ENCODE peak calls at places on chromosome 17, in six cellular contexts. S is AG04449, V is A549, H is fibroblast of pulmonary artery, Z is adipocyte, G is keratinocyte. W is an unnamed sample.

GRCh38 chr17:78497115-78497540 is 80.1 kb downstream of the DNAH17 start:
- DNase-seq in S (peak; percentile 12), G (peak; percentile 40), Z (peak; percentile 90), H (peak; percentile 86), V (peak; percentile 94), W (peak; percentile 23)

GRCh38 chr17:46071796-46072195 is 72.7 kb downstream of the STH start:
- DNase-seq in Z (no peak), S (no peak), G (no peak), V (no peak), H (no peak), W (no peak)

GRCh38 chr17:57832299-57832698 is 17.5 kb downstream of the MRPS23 start:
- DNase-seq in G (no peak), Z (no peak), V (no peak), H (no peak), S (no peak), W (no peak)

GRCh38 chr17:56918916-56919315 is 5.1 kb upstream of the TRIM25 start:
- DNase-seq in V (no peak), S (no peak), H (peak; percentile 87), G (no peak), Z (peak; percentile 44), W (peak; percentile 70)

GRCh38 chr17:19867654-19868395 is at the start of gene ULK2:
- DNase-seq in H (peak; percentile 77), Z (peak; percentile 90), V (peak; percentile 90), G (peak; percentile 2), S (no peak), W (peak; percentile 27)

GRCh38 chr17:80187090-80187489 is 17.3 kb downstream of the CARD14 start:
- DNase-seq in V (peak; percentile 42), H (peak; percentile 22), S (no peak), Z (no peak), G (peak; percentile 53), W (peak; percentile 7)

GRCh38 chr17:57288034-57288752 is 31.9 kb downstream of the MSI2 start:
- DNase-seq in G (no peak), Z (no peak), S (no peak), V (no peak), H (peak; percentile 26), W (no peak)

GRCh38 chr17:42288985-42289862 is 926 bp downstream of the STAT5A start:
- DNase-seq in Z (no peak), S (no peak), V (no peak), G (no peak), H (no peak), W (no peak)

GRCh38 chr17:61486135-61487120 is 34.2 kb downstream of the TBX4 start:
- DNase-seq in Z (no peak), V (no peak), H (no peak), S (no peak), G (no peak), W (no peak)

GRCh38 chr17:38669520-38669919 is 5.2 kb downstream of the EPOP start:
- DNase-seq in H (no peak), S (no peak), Z (no peak), G (no peak), V (no peak), W (no peak)

GRCh38 chr17:48882272-48882671 is 10.3 kb upstream of the ATP5MC1 start:
- DNase-seq in H (no peak), S (no peak), Z (no peak), V (no peak), G (no peak), W (no peak)

GRCh38 chr17:9714801-9715200 is 69.5 kb downstream of the USP43 start:
- DNase-seq in G (no peak), Z (no peak), H (no peak), S (no peak), V (no peak), W (no peak)

GRCh38 chr17:61662771-61663170 is 71.8 kb upstream of the NACA2 start:
- DNase-seq in H (no peak), S (peak; percentile 41), V (no peak), Z (peak; percentile 38), G (no peak), W (no peak)

GRCh38 chr17:78933025-78933958 is 8.1 kb upstream of the TIMP2 start:
- DNase-seq in Z (peak; percentile 96), V (peak; percentile 96), S (peak; percentile 95), H (peak; percentile 97), G (peak; percentile 48), W (peak; percentile 93)

GRCh38 chr17:67157732-67158639 is 87.0 kb downstream of the HELZ start:
- DNase-seq in V (peak; percentile 71), Z (peak; percentile 44), S (no peak), H (peak; percentile 63), G (no peak), W (no peak)

GRCh38 chr17:73137376-73137775 is 27.4 kb upstream of the SSTR2 start:
- DNase-seq in G (no peak), V (no peak), Z (no peak), S (no peak), H (no peak), W (no peak)

GRCh38 chr17:36647598-36647997 is 46.2 kb downstream of the MRM1 start:
- DNase-seq in G (no peak), H (no peak), V (no peak), Z (no peak), S (no peak), W (no peak)

GRCh38 chr17:47776330-47777197 is 43.5 kb downstream of the TBX21 start:
- DNase-seq in G (no peak), V (peak; percentile 71), S (no peak), Z (peak; percentile 48), H (peak; percentile 67), W (no peak)

GRCh38 chr17:4174556-4174955 is 31.6 kb downstream of the CYB5D2 start:
- DNase-seq in G (no peak), H (no peak), S (no peak), V (no peak), Z (no peak), W (no peak)

GRCh38 chr17:30021708-30022317 is 80.4 kb downstream of the EFCAB5 start:
- DNase-seq in Z (peak; percentile 78), S (no peak), H (peak; percentile 73), V (peak; percentile 65), G (no peak), W (no peak)

GRCh38 chr17:62898239-62898864 is 67.7 kb upstream of the TANC2 start:
- DNase-seq in G (no peak), Z (peak; percentile 72), V (no peak), S (no peak), H (peak; percentile 60), W (no peak)

GRCh38 chr17:31310877-31311276 is 3.0 kb downstream of the EVI2B start:
- DNase-seq in G (no peak), Z (no peak), H (no peak), V (no peak), S (no peak), W (no peak)

GRCh38 chr17:35660902-35661301 is 70.5 kb upstream of the RASL10B start:
- DNase-seq in G (no peak), Z (no peak), V (no peak), S (no peak), H (no peak), W (no peak)

GRCh38 chr17:45425125-45425983 is 7.3 kb downstream of the ARHGAP27 start:
- DNase-seq in G (peak; percentile 87), V (peak; percentile 97), H (peak; percentile 81), S (no peak), Z (peak; percentile 66), W (peak; percentile 10)

GRCh38 chr17:39979021-39979660 is 1.5 kb upstream of the PSMD3 start:
- DNase-seq in G (peak; percentile 76), H (peak; percentile 71), S (peak; percentile 67), Z (peak; percentile 61), V (peak; percentile 23), W (peak; percentile 75)

GRCh38 chr17:81973432-81973831 is 4.0 kb upstream of the ASPSCR1 start:
- DNase-seq in Z (no peak), H (no peak), S (no peak), G (no peak), V (peak; percentile 51), W (no peak)

GRCh38 chr17:42642377-42642776 is 16.7 kb upstream of the TUBG2 start:
- DNase-seq in V (no peak), H (no peak), Z (no peak), S (no peak), G (no peak), W (no peak)

GRCh38 chr17:31274252-31274651 is 22.8 kb downstream of the OMG start:
- DNase-seq in V (peak; percentile 27), G (peak; percentile 48), Z (peak; percentile 82), S (no peak), H (peak; percentile 93), W (peak; percentile 43)

GRCh38 chr17:65564793-65565192 is 3.3 kb upstream of the AXIN2 start:
- DNase-seq in H (peak; percentile 67), G (no peak), S (no peak), V (no peak), Z (peak; percentile 38), W (no peak)

GRCh38 chr17:7834891-7835817 is 1.1 kb downstream of the KDM6B start:
- DNase-seq in V (peak; percentile 99), H (peak; percentile 99), G (peak; percentile 90), Z (peak; percentile 99), S (peak; percentile 91), W (peak; percentile 94)

GRCh38 chr17:50658602-50659001 is 23.9 kb downstream of the ABCC3 start:
- DNase-seq in S (no peak), Z (no peak), H (no peak), G (no peak), V (no peak), W (no peak)
- H3K4me3 ChIP-seq in S (no peak overlapping the region), Z (no peak overlapping the region), H (no peak overlapping the region), G (no peak overlapping the region), V (no peak overlapping the region), W (no peak overlapping the region)

GRCh38 chr17:5430413-5430999 is 8.4 kb downstream of the C1QBP start:
- DNase-seq in H (no peak), S (no peak), Z (no peak), G (no peak), V (no peak), W (no peak)
- H3K4me3 ChIP-seq in H (no peak overlapping the region), S (no peak overlapping the region), Z (no peak overlapping the region), G (no peak overlapping the region), V (no peak overlapping the region), W (no peak overlapping the region)

DNA sequence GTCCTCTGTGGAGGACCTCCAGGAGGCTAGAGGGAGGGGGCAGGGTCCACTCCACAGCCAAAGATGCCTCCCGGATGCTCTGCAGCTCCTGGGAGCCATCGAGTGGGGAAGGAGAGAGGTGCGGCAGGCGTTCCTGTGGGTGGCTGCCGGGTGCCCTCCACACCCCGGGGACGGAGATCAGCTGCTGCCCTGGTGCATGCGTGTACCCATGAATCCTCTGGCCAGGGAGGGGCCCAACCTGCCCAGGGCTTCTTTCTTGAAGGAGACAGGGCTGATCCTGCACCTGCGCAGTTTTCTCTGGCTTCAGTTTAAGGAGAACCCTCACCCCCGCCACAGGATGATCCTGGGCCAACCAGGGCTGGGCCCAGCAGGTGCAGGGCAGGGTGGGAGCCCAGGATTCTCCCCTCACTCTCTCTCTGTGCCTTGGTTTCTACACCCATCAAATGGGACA is 33.5 kb upstream of the DOC2B start:
- DNase-seq in Z (no peak), G (no peak), S (no peak), H (no peak), V (no peak), W (no peak)
- H3K4me3 ChIP-seq in Z (no peak overlapping the region), G (no peak overlapping the region), S (no peak overlapping the region), H (no peak overlapping the region), V (no peak overlapping the region), W (no peak overlapping the region)

GRCh38 chr17:28228109-28228840 is 90.7 kb upstream of the TMEM97 start:
- DNase-seq in G (no peak), S (no peak), V (peak; percentile 55), H (peak; percentile 13), Z (no peak), W (no peak)
- H3K4me3 ChIP-seq in G (peak overlapping the region; percentile 30), S (peak overlapping the region; percentile 51), V (peak overlapping the region; percentile 58), H (peak overlapping the region; percentile 42), Z (peak overlapping the region; percentile 61), W (peak overlapping the region; percentile 50)